ENCODE peak calls at places on chromosome 19, in five cellular contexts. One of them, this sample, is unnamed.

GRCh38 chr19:13164370-13165090 is 14.3 kb downstream of the IER2 start:
- DNase-seq in CD4-positive, alpha-beta T cell: peak; percentile 30
- DNase-seq in colonic mucosa: peak; percentile 81
- DNase-seq in DND-41: peak; percentile 77
- DNase-seq in fibroblast of pulmonary artery: peak; percentile 97
- DNase-seq in this sample: no peak

GRCh38 chr19:52590728-52591127 is 20.6 kb downstream of the ZNF701 start:
- DNase-seq in CD4-positive, alpha-beta T cell: no peak
- DNase-seq in colonic mucosa: no peak
- DNase-seq in DND-41: peak; percentile 31
- DNase-seq in fibroblast of pulmonary artery: no peak
- DNase-seq in this sample: no peak

GRCh38 chr19:15498910-15499309 is 9.4 kb upstream of the CYP4F22 start:
- DNase-seq in CD4-positive, alpha-beta T cell: no peak
- DNase-seq in colonic mucosa: no peak
- DNase-seq in DND-41: no peak
- DNase-seq in fibroblast of pulmonary artery: no peak
- DNase-seq in this sample: no peak

GRCh38 chr19:50652722-50653121 is 3.5 kb downstream of the C19orf81 start:
- DNase-seq in CD4-positive, alpha-beta T cell: no peak
- DNase-seq in colonic mucosa: no peak
- DNase-seq in DND-41: no peak
- DNase-seq in fibroblast of pulmonary artery: no peak
- DNase-seq in this sample: no peak

GRCh38 chr19:16860996-16861395 is 27.8 kb upstream of the F2RL3 start:
- DNase-seq in CD4-positive, alpha-beta T cell: no peak
- DNase-seq in colonic mucosa: no peak
- DNase-seq in DND-41: no peak
- DNase-seq in fibroblast of pulmonary artery: no peak
- DNase-seq in this sample: no peak

GRCh38 chr19:29172302-29172701 is 40.6 kb downstream of the UQCRFS1 start:
- DNase-seq in CD4-positive, alpha-beta T cell: no peak
- DNase-seq in colonic mucosa: no peak
- DNase-seq in DND-41: no peak
- DNase-seq in fibroblast of pulmonary artery: no peak
- DNase-seq in this sample: no peak

GRCh38 chr19:5485286-5485636 is 30.0 kb downstream of the ZNRF4 start:
- DNase-seq in CD4-positive, alpha-beta T cell: no peak
- DNase-seq in colonic mucosa: no peak
- DNase-seq in DND-41: no peak
- DNase-seq in fibroblast of pulmonary artery: no peak
- DNase-seq in this sample: no peak

GRCh38 chr19:29665826-29666633 is 769 bp downstream of the PLEKHF1 start:
- DNase-seq in CD4-positive, alpha-beta T cell: no peak
- DNase-seq in colonic mucosa: peak; percentile 45
- DNase-seq in DND-41: no peak
- DNase-seq in fibroblast of pulmonary artery: peak; percentile 70
- DNase-seq in this sample: no peak

GRCh38 chr19:29315566-29315965 is 102.6 kb upstream of the UQCRFS1 start:
- DNase-seq in CD4-positive, alpha-beta T cell: no peak
- DNase-seq in colonic mucosa: no peak
- DNase-seq in DND-41: no peak
- DNase-seq in fibroblast of pulmonary artery: no peak
- DNase-seq in this sample: no peak

GRCh38 chr19:33998739-33999345 is 173.5 kb upstream of the LSM14A start:
- DNase-seq in CD4-positive, alpha-beta T cell: no peak
- DNase-seq in colonic mucosa: no peak
- DNase-seq in DND-41: no peak
- DNase-seq in fibroblast of pulmonary artery: peak; percentile 28
- DNase-seq in this sample: no peak

GRCh38 chr19:33998302-33998701 is 174.0 kb upstream of the LSM14A start:
- DNase-seq in CD4-positive, alpha-beta T cell: no peak
- DNase-seq in colonic mucosa: no peak
- DNase-seq in DND-41: no peak
- DNase-seq in fibroblast of pulmonary artery: no peak
- DNase-seq in this sample: no peak

DNA sequence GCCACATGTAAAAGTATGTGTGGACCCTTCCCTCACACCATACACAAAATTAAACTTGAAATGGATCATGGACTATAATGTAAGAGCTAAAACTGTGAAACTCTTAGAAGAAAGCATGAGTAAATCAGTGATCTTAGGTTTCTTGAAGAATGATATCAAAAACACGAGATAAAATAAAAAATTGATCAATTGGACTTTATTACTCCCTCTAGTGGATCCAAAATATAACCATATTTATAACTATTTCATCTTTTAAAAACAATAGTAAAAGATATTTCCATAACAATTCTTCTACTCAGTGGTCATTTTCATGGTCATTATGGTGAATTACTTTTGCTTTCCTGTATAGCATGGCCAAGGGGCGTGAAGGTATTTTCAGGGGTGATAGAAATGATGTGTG is 174.6 kb upstream of the LSM14A start:
- DNase-seq in CD4-positive, alpha-beta T cell: no peak
- DNase-seq in colonic mucosa: no peak
- DNase-seq in DND-41: no peak
- DNase-seq in fibroblast of pulmonary artery: no peak
- DNase-seq in this sample: no peak
- TF ChIP-seq CTCF in CD4-positive, alpha-beta T cell: no peak
- TF ChIP-seq CTCF in colonic mucosa: no peak
- TF ChIP-seq CTCF in DND-41: no peak
- TF ChIP-seq CTCF in fibroblast of pulmonary artery: no peak
- TF ChIP-seq CTCF in this sample: peak; percentile 12

GRCh38 chr19:40662925-40663711 is 27.3 kb downstream of the NUMBL start:
- DNase-seq in CD4-positive, alpha-beta T cell: peak; percentile 92
- DNase-seq in colonic mucosa: peak; percentile 91
- DNase-seq in DND-41: peak; percentile 88
- DNase-seq in fibroblast of pulmonary artery: peak; percentile 91
- DNase-seq in this sample: peak; percentile 85
- TF ChIP-seq CTCF in CD4-positive, alpha-beta T cell: peak; percentile 90
- TF ChIP-seq CTCF in colonic mucosa: no peak
- TF ChIP-seq CTCF in DND-41: peak; percentile 94
- TF ChIP-seq CTCF in fibroblast of pulmonary artery: peak; percentile 68
- TF ChIP-seq CTCF in this sample: no peak

GRCh38 chr19:799076-799881 is 2.0 kb downstream of the PTBP1 start:
- DNase-seq in CD4-positive, alpha-beta T cell: peak; percentile 17
- DNase-seq in colonic mucosa: no peak
- DNase-seq in DND-41: peak; percentile 22
- DNase-seq in fibroblast of pulmonary artery: peak; percentile 64
- DNase-seq in this sample: peak; percentile 17
- TF ChIP-seq CTCF in CD4-positive, alpha-beta T cell: no peak
- TF ChIP-seq CTCF in colonic mucosa: no peak
- TF ChIP-seq CTCF in DND-41: peak; percentile 2
- TF ChIP-seq CTCF in fibroblast of pulmonary artery: peak; percentile 35
- TF ChIP-seq CTCF in this sample: peak; percentile 0

DNA sequence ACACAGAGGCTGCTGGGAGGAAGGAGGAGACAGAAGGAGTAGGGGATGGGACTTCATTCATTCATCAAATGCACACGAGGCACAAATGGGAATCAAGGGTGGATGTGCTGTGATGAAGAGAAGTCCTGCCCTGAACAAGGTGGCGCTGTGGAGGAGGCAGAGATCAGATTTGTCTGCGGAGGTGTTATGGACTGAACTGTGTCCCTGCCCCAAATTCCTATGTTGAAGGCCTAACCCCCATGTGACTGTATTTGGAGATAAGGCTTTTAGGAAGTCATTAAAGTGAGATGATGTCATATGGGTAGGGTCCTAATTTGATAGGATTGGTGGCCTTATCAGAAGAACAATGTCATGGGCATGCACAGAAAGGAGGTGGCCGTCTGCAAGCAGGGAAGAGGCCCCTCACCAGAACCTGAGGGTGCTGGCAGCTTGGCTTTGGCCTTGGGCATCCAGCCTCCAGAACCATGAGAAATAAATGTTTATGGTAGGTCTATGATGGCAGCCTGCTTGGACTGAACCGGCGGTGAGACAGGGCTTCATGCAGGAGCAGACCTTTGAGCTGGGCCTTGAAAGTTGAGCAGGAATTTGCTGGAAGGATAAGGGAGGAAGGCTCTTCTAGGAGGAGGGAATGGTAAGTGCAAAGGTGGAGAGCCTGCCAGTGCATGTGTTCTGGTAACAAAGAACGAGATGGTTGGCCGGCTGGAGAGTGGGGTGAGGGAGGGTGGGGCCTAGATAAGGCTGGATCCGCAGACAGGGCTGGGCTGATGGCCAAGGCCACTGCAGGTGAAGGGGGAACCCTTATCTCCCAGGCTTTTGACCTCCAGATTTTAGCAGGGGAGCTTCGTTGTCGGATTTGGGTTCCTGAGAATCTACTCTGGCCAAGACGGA is 2.7 kb upstream of the CEBPA start:
- DNase-seq in CD4-positive, alpha-beta T cell: no peak
- DNase-seq in colonic mucosa: peak; percentile 91
- DNase-seq in DND-41: no peak
- DNase-seq in fibroblast of pulmonary artery: no peak
- DNase-seq in this sample: no peak
- TF ChIP-seq CTCF in CD4-positive, alpha-beta T cell: no peak
- TF ChIP-seq CTCF in colonic mucosa: no peak
- TF ChIP-seq CTCF in DND-41: peak; percentile 12
- TF ChIP-seq CTCF in fibroblast of pulmonary artery: no peak
- TF ChIP-seq CTCF in this sample: no peak

DNA sequence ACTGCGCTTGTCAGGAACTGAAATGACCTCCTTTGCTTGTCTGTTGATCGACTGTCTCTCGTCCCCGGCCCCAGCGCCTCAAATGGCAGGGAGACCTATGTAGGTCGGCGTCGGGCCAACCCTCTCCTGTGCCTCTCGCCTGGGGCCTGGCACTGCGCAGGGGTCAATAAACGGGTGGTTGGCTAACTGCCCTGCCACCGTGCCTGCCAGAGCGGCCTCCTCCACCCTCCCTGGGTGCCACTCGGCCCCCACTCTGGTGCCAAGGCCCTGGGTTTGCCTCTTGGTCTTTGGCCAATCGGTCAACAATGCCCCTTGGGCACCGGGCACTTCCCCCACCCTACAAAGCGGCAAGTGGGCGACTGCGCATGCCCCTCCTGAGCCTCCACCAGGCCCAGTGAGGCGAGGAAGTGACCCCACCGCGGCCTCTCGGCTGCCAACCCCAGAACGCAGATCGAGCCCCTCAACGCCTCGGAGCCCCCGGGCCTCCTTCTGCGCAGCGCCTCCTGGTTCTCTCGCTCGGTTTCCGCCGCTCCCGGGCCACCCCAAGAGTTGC is 1.1 kb downstream of the KEAP1 start:
- DNase-seq in CD4-positive, alpha-beta T cell: no peak
- DNase-seq in colonic mucosa: peak; percentile 86
- DNase-seq in DND-41: peak; percentile 56
- DNase-seq in fibroblast of pulmonary artery: peak; percentile 45
- DNase-seq in this sample: peak; percentile 55
- TF ChIP-seq CTCF in CD4-positive, alpha-beta T cell: peak; percentile 21
- TF ChIP-seq CTCF in colonic mucosa: no peak
- TF ChIP-seq CTCF in DND-41: no peak
- TF ChIP-seq CTCF in fibroblast of pulmonary artery: no peak
- TF ChIP-seq CTCF in this sample: no peak

This sample was measured in D721Med.